ENCODE peak calls at places on chromosome 14, in eight cellular contexts. W is endothelial cell of umbilical vein, Z is heart left ventricle, M is HCT116, Q is sigmoid colon, L is transverse colon, X is Peyer's patch, C is tibial nerve. G is an unnamed sample. For H3K4me1, the result is how much of the 10 kb centered on the place peaks cover.

GRCh38 chr14:103115845-103116572 is 7.3 kb upstream of the TNFAIP2 start:
- DNase-seq in W (no peak), Z (no peak), M (no peak), Q (no peak), L (no peak), X (no peak), C (no peak), G (no peak)

GRCh38 chr14:50083467-50084337 is 32.7 kb downstream of the VCPKMT start:
- DNase-seq in W (no peak), Z (no peak), M (no peak), Q (no peak), L (no peak), X (no peak), C (no peak), G (no peak)

GRCh38 chr14:64196668-64197411 is 97.3 kb downstream of the ESR2 start:
- DNase-seq in W (peak), Z (peak), M (no peak), Q (no peak), L (no peak), X (peak), C (no peak), G (peak)

GRCh38 chr14:105294142-105294597 is 6.6 kb downstream of the BRF1 start:
- DNase-seq in W (peak), Z (peak), M (no peak), Q (no peak), L (no peak), X (peak), C (no peak), G (no peak)

GRCh38 chr14:71918955-71919354 is 13.3 kb upstream of the RGS6 start:
- DNase-seq in W (no peak), Z (no peak), M (no peak), Q (no peak), L (no peak), X (no peak), C (no peak), G (no peak)

GRCh38 chr14:55976219-55976618 is 142.0 kb upstream of the PELI2 start:
- DNase-seq in W (peak), Z (no peak), M (peak), Q (no peak), L (peak), X (no peak), C (no peak), G (no peak)

GRCh38 chr14:104094056-104094708 is 8.7 kb downstream of the ASPG start:
- DNase-seq in W (no peak), Z (no peak), M (no peak), Q (no peak), L (peak), X (no peak), C (no peak), G (no peak)

GRCh38 chr14:65961004-65961403 is 525.2 kb upstream of the CCDC196 start:
- DNase-seq in W (peak), Z (no peak), M (peak), Q (no peak), L (peak), X (no peak), C (no peak), G (peak)

GRCh38 chr14:53048631-53049030 is 97.8 kb upstream of the FERMT2 start:
- DNase-seq in W (no peak), Z (no peak), M (no peak), Q (no peak), L (no peak), X (no peak), C (no peak), G (no peak)

GRCh38 chr14:80587096-80587724 is 354.3 kb downstream of the CEP128 start:
- DNase-seq in W (peak), Z (no peak), M (peak), Q (no peak), L (no peak), X (no peak), C (no peak), G (no peak)

GRCh38 chr14:88834883-88835431 is 10.5 kb downstream of the TTC8 start:
- DNase-seq in W (peak), Z (no peak), M (no peak), Q (no peak), L (no peak), X (no peak), C (no peak), G (no peak)

GRCh38 chr14:56524971-56525677 is 54.5 kb upstream of the TMEM260 start:
- DNase-seq in W (no peak), Z (no peak), M (no peak), Q (no peak), L (no peak), X (no peak), C (no peak), G (no peak)

GRCh38 chr14:56660677-56661389 is 81.2 kb downstream of the TMEM260 start:
- DNase-seq in W (no peak), Z (no peak), M (no peak), Q (no peak), L (no peak), X (no peak), C (no peak), G (no peak)

GRCh38 chr14:50830932-50831703 is at the start of gene NIN:
- DNase-seq in W (peak), Z (peak), M (no peak), Q (peak), L (peak), X (peak), C (peak), G (peak)

GRCh38 chr14:51094901-51095853 is at the start of gene TRIM9:
- DNase-seq in W (peak), Z (peak), M (peak), Q (peak), L (peak), X (peak), C (peak), G (peak)

GRCh38 chr14:22820731-22821130 is 5.5 kb upstream of the SLC7A7 start:
- DNase-seq in W (no peak), Z (no peak), M (no peak), Q (no peak), L (no peak), X (no peak), C (no peak), G (no peak)

GRCh38 chr14:41925409-41925808 is 318.7 kb downstream of the LRFN5 start:
- DNase-seq in W (no peak), Z (no peak), M (peak), Q (no peak), L (no peak), X (no peak), C (no peak), G (no peak)

GRCh38 chr14:95774265-95775160 is 60.6 kb upstream of the TCL1A start:
- DNase-seq in W (peak), Z (no peak), M (peak), Q (no peak), L (peak), X (peak), C (peak), G (peak)

GRCh38 chr14:74886001-74886400 is 4.3 kb downstream of the DLST start:
- DNase-seq in W (no peak), Z (no peak), M (no peak), Q (no peak), L (no peak), X (no peak), C (no peak), G (no peak)

GRCh38 chr14:27608377-27608776 is 1010.5 kb upstream of the NOVA1 start:
- DNase-seq in W (no peak), Z (no peak), M (no peak), Q (no peak), L (no peak), X (no peak), C (no peak), G (no peak)

GRCh38 chr14:32472512-32473472 is 143.7 kb downstream of the AKAP6 start:
- DNase-seq in W (peak), Z (no peak), M (no peak), Q (no peak), L (no peak), X (no peak), C (no peak), G (no peak)

GRCh38 chr14:104601786-104602185 is 2.8 kb downstream of the TMEM179 start:
- DNase-seq in W (no peak), Z (no peak), M (no peak), Q (peak), L (no peak), X (no peak), C (no peak), G (no peak)

GRCh38 chr14:20998674-20999366 is at the start of gene SLC39A2:
- DNase-seq in W (no peak), Z (no peak), M (peak), Q (no peak), L (peak), X (no peak), C (no peak), G (peak)

GRCh38 chr14:103028161-103028767 is 29.1 kb downstream of the CDC42BPB start:
- DNase-seq in W (no peak), Z (peak), M (no peak), Q (no peak), L (peak), X (no peak), C (no peak), G (no peak)

GRCh38 chr14:72049462-72049861 is 117.2 kb downstream of the RGS6 start:
- DNase-seq in W (no peak), Z (no peak), M (peak), Q (no peak), L (no peak), X (no peak), C (no peak), G (no peak)

GRCh38 chr14:38887696-38888095 is 215.3 kb downstream of the SEC23A start:
- DNase-seq in W (no peak), Z (no peak), M (no peak), Q (no peak), L (no peak), X (no peak), C (no peak), G (no peak)

GRCh38 chr14:79056879-79057278 is 886.7 kb downstream of the NRXN3 start:
- DNase-seq in W (no peak), Z (no peak), M (no peak), Q (no peak), L (no peak), X (no peak), C (no peak), G (no peak)

GRCh38 chr14:38405851-38406630 is 150.1 kb upstream of the CLEC14A start:
- DNase-seq in W (peak), Z (no peak), M (no peak), Q (no peak), L (no peak), X (no peak), C (no peak), G (no peak)

GRCh38 chr14:100773331-100774163 is 46.9 kb downstream of the DLK1 start:
- DNase-seq in W (no peak), Z (peak), M (no peak), Q (peak), L (peak), X (no peak), C (no peak), G (no peak)

GRCh38 chr14:96762650-96763049 is 34.5 kb upstream of the VRK1 start:
- DNase-seq in W (peak), Z (no peak), M (peak), Q (no peak), L (no peak), X (no peak), C (no peak), G (no peak)

GRCh38 chr14:44163946-44164345 is 343.1 kb downstream of the FSCB start:
- DNase-seq in W (no peak), Z (no peak), M (no peak), Q (no peak), L (no peak), X (no peak), C (no peak), G (no peak)

GRCh38 chr14:100438678-100439592 is 115.8 kb downstream of the SLC25A47 start:
- DNase-seq in W (peak), Z (no peak), M (peak), Q (peak), L (peak), X (peak), C (no peak), G (peak)

GRCh38 chr14:74973003-74973614 is 17.7 kb upstream of the PGF start:
- DNase-seq in W (peak), Z (peak), M (no peak), Q (peak), L (peak), X (peak), C (no peak), G (peak)

GRCh38 chr14:56160058-56160457 is 41.8 kb downstream of the PELI2 start:
- DNase-seq in W (no peak), Z (no peak), M (no peak), Q (no peak), L (no peak), X (no peak), C (no peak), G (no peak)

GRCh38 chr14:35221462-35221861 is 70.7 kb upstream of the PSMA6 start:
- DNase-seq in W (no peak), Z (no peak), M (no peak), Q (no peak), L (no peak), X (no peak), C (no peak), G (no peak)

GRCh38 chr14:86057018-86057667 is 527.2 kb downstream of the FLRT2 start:
- DNase-seq in W (peak), Z (no peak), M (no peak), Q (no peak), L (no peak), X (no peak), C (peak), G (peak)

GRCh38 chr14:49908433-49908782 is 15.5 kb downstream of the ARF6 start:
- DNase-seq in W (no peak), Z (no peak), M (no peak), Q (no peak), L (no peak), X (no peak), C (no peak), G (no peak)

GRCh38 chr14:45332360-45332988 is 79.5 kb upstream of the MIS18BP1 start:
- DNase-seq in W (peak), Z (no peak), M (no peak), Q (no peak), L (no peak), X (no peak), C (no peak), G (no peak)

GRCh38 chr14:91377700-91378652 is 39.6 kb downstream of the CCDC88C start:
- DNase-seq in W (peak), Z (peak), M (no peak), Q (no peak), L (peak), X (no peak), C (no peak), G (no peak)

GRCh38 chr14:93959239-93960107 is 16.9 kb downstream of the ASB2 start:
- DNase-seq in W (peak), Z (peak), M (peak), Q (no peak), L (peak), X (peak), C (no peak), G (peak)
- TF ChIP-seq POLR2A in W (no peak), Z (no peak), M (no peak), Q (no peak), L (no peak), X (no peak), C (no peak), G (no peak)

GRCh38 chr14:68520637-68521556 is 272.0 kb downstream of the ZFP36L1 start:
- DNase-seq in W (no peak), Z (no peak), M (peak), Q (no peak), L (peak), X (no peak), C (no peak), G (peak)

GRCh38 chr14:68523326-68523610 is 269.6 kb downstream of the ZFP36L1 start:
- DNase-seq in W (no peak), Z (no peak), M (no peak), Q (no peak), L (no peak), X (no peak), C (no peak), G (no peak)

GRCh38 chr14:68522510-68523325 is 270.1 kb downstream of the ZFP36L1 start:
- DNase-seq in W (no peak), Z (no peak), M (no peak), Q (no peak), L (no peak), X (no peak), C (no peak), G (no peak)

GRCh38 chr14:68521952-68522509 is 270.8 kb downstream of the ZFP36L1 start:
- DNase-seq in W (no peak), Z (no peak), M (no peak), Q (no peak), L (no peak), X (no peak), C (no peak), G (no peak)

GRCh38 chr14:68521557-68521901 is 271.3 kb downstream of the ZFP36L1 start:
- DNase-seq in W (no peak), Z (no peak), M (no peak), Q (no peak), L (no peak), X (no peak), C (no peak), G (no peak)
- H3K4me1 ChIP-seq in W (under half), Z (under half), M (half or more), Q (half or more), L (under half), X (under half), C (under half), G (half or more)

DNA sequence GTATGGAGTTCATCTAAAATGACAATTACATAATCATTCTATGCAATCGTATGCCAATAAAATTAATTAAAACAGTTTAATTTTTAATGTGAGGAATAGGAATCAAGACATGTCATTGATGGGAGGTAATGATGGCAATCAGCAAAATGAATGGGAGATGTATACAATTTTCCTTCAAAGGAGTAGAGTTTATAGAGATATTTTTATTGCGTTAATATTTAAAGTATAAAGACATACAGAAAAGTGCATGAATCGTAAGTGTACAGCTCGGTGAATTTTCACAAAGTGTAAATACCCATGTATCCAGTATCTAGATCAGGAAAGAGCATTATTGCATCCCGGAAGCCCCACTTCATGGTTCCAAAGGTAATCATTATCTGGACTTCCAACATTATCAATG is 1.2 kb downstream of the MIPOL1 start:
- DNase-seq in W (no peak), Z (no peak), M (no peak), Q (no peak), L (no peak), X (no peak), C (no peak), G (no peak)
- H3K4me3 ChIP-seq in W (peak), Z (no peak), M (peak), Q (peak), L (no peak), X (no peak), C (no peak), G (no peak)

GRCh38 chr14:70061108-70061507 is 127.6 kb downstream of the SLC8A3 start:
- DNase-seq in W (no peak), Z (no peak), M (no peak), Q (no peak), L (no peak), X (no peak), C (no peak), G (no peak)
- TF ChIP-seq POLR2A in W (no peak), Z (no peak), M (no peak), Q (no peak), L (no peak), X (no peak), C (no peak), G (no peak)